ENCODE peak calls at places on chromosomes 4 and X, in six cellular contexts. N is GM12878, V is SK-N-SH, Y is H1, K is HepG2, E is K562. Q is an unnamed sample.

GRCh38 chr4:6372649-6373525 is 99.5 kb downstream of the PPP2R2C start:
- DNase-seq in N (peak), V (peak), Y (no peak), K (peak), E (peak), Q (no peak)

GRCh38 chr4:73726000-73726399 is 14.4 kb upstream of the CXCL8 start:
- DNase-seq in N (no peak), V (no peak), Y (no peak), K (no peak), E (no peak), Q (no peak)

GRCh38 chr4:139940600-139940999 is 213.4 kb downstream of the MAML3 start:
- DNase-seq in N (no peak), V (no peak), Y (no peak), K (no peak), E (no peak), Q (no peak)

GRCh38 chr4:6338175-6338950 is 68.7 kb downstream of the WFS1 start:
- DNase-seq in N (no peak), V (no peak), Y (no peak), K (no peak), E (no peak), Q (no peak)

GRCh38 chr4:62601737-62602136 is 1401.6 kb downstream of the ADGRL3 start:
- DNase-seq in N (no peak), V (no peak), Y (no peak), K (no peak), E (no peak), Q (no peak)

GRCh38 chr4:87304659-87305277 is 17.9 kb downstream of the HSD17B13 start:
- DNase-seq in N (no peak), V (no peak), Y (no peak), K (no peak), E (no peak), Q (no peak)

GRCh38 chr4:185013715-185014114 is 4.6 kb upstream of the HELT start:
- DNase-seq in N (no peak), V (no peak), Y (no peak), K (no peak), E (no peak), Q (no peak)

GRCh38 chrX:150211988-150212387 is 151.1 kb upstream of the MAMLD1 start:
- DNase-seq in N (no peak), V (no peak), Y (no peak), K (no peak), E (no peak), Q (no peak)

GRCh38 chr4:35201403-35201802 is 1042.9 kb downstream of the ARAP2 start:
- DNase-seq in N (no peak), V (no peak), Y (no peak), K (no peak), E (no peak), Q (no peak)

GRCh38 chrX:104270916-104271512 is 16.3 kb upstream of the ESX1 start:
- DNase-seq in N (no peak), V (no peak), Y (no peak), K (peak), E (peak), Q (peak)

GRCh38 chr4:147633643-147634042 is 16.4 kb downstream of the TMEM184C start:
- DNase-seq in N (no peak), V (no peak), Y (no peak), K (no peak), E (no peak), Q (no peak)

GRCh38 chrX:136176399-136176825 is 29.1 kb downstream of the FHL1 start:
- DNase-seq in N (no peak), V (no peak), Y (no peak), K (no peak), E (no peak), Q (no peak)

GRCh38 chr4:52103314-52103713 is 52.2 kb downstream of the SPATA18 start:
- DNase-seq in N (no peak), V (peak), Y (no peak), K (no peak), E (no peak), Q (no peak)

GRCh38 chr4:159366966-159367365 is 264.1 kb downstream of the RAPGEF2 start:
- DNase-seq in N (no peak), V (no peak), Y (no peak), K (peak), E (no peak), Q (no peak)

GRCh38 chrX:41515376-41515775 is 68.2 kb downstream of the NYX start:
- DNase-seq in N (no peak), V (no peak), Y (no peak), K (no peak), E (no peak), Q (no peak)

GRCh38 chrX:41516995-41517660 is 70.0 kb downstream of the NYX start:
- DNase-seq in N (no peak), V (no peak), Y (no peak), K (no peak), E (no peak), Q (no peak)

GRCh38 chrX:41522071-41522470 is 74.9 kb downstream of the NYX start:
- DNase-seq in N (no peak), V (no peak), Y (no peak), K (no peak), E (no peak), Q (no peak)

GRCh38 chrX:41518127-41518840 is 71.1 kb downstream of the NYX start:
- DNase-seq in N (no peak), V (no peak), Y (no peak), K (no peak), E (no peak), Q (no peak)

GRCh38 chrX:41518841-41519220 is 71.7 kb downstream of the NYX start:
- DNase-seq in N (no peak), V (peak), Y (no peak), K (no peak), E (no peak), Q (no peak)
- H3K27ac ChIP-seq in N (no peak), V (no peak), Y (no peak), K (no peak), E (no peak), Q (no peak)

GRCh38 chrX:14030248-14030592 is 528 bp upstream of the GEMIN8 start:
- DNase-seq in N (no peak), V (no peak), Y (no peak), K (no peak), E (no peak), Q (no peak)

GRCh38 chrX:14029425-14030247 is at the start of gene GEMIN8:
- DNase-seq in N (peak), V (peak), Y (peak), K (peak), E (peak), Q (peak)

GRCh38 chrX:14028473-14028872 is 1.2 kb downstream of the GEMIN8 start:
- DNase-seq in N (peak), V (no peak), Y (no peak), K (no peak), E (no peak), Q (no peak)

GRCh38 chrX:14029039-14029424 is 660 bp downstream of the GEMIN8 start:
- DNase-seq in N (no peak), V (peak), Y (no peak), K (no peak), E (peak), Q (no peak)

GRCh38 chrX:14032383-14032782 is 2.7 kb upstream of the GEMIN8 start:
- DNase-seq in N (no peak), V (peak), Y (no peak), K (peak), E (peak), Q (peak)
- TF ChIP-seq GABPA in N (no peak), V (no peak), Y (no peak), K (no peak), E (no peak), Q (no peak)

DNA sequence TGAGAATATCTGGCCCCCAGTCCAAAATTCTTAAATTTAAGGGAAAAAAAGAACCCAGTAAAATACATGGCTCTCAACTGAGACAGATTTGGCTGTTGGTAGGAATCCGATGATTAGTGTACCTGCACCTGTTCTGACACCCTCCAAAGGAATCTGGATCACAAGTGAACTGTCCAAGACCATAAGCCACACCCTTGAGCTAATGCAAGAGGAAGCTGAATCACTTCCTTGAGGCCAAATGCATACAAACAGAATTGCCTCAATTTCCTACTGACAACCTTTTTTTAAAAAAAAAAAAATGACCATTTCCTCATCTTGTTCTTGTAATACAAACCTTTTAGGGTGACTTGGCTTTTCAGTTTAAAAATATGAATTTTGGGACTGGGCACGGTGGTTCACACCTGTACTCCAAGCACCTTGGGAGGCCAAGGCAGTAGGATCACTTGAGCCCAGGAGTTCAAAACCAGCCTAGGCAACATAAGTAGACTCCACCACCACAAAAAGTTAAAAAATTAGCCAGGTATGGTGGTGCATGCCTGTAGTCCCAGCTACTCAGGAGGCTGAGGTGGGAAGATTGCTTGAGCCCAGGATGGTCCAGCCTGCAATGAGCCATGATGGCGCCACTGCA is 10.7 kb upstream of the FBXL5 start:
- DNase-seq in N (no peak), V (no peak), Y (no peak), K (no peak), E (no peak), Q (peak)
- H3K27ac ChIP-seq in N (no peak), V (no peak), Y (no peak), K (no peak), E (no peak), Q (peak)

GRCh38 chrX:110964761-110965160 is 131.2 kb upstream of the PAK3 start:
- DNase-seq in N (no peak), V (no peak), Y (no peak), K (no peak), E (no peak), Q (no peak)
- TF ChIP-seq GABPA in N (no peak), V (no peak), Y (no peak), K (no peak), E (no peak), Q (no peak)

DNA sequence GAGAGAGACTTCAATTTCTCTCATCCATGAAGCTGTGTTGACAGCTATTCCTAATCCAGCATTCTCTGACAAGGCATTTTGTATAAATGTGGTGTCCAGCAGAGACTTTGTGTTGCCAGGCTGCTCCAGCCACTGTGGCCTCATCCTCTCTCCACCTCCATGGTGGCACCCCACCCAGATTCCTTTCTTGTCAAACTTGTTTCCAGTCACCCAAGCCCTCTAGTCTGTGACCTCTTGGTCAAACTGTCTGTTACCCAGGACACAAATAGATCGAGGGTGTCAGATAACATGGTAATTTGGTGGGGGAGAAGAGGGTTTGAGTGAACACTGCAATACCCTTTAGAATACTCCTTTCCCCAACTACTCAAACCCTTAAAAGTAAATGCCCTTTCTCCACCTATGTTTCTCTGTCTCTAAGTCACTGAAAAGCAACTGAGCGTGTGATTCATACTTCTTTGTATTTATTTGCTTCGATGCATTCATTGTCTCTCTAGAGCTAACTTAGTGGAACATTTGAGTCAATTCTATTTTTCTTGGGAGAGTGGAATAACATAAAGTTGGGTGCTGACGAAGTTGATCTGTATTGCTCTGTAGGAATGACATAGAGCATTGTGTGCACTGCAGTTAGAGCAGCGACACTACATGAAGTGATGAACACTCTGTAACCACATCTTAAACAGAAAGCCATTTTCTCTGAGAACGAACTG is 13.7 kb downstream of the PITX2 start:
- DNase-seq in N (no peak), V (no peak), Y (no peak), K (no peak), E (no peak), Q (no peak)
- H3K27ac ChIP-seq in N (no peak), V (no peak), Y (no peak), K (no peak), E (no peak), Q (no peak)

GRCh38 chrX:16885628-16886027 is 15.5 kb upstream of the RBBP7 start:
- DNase-seq in N (no peak), V (no peak), Y (no peak), K (no peak), E (no peak), Q (no peak)

GRCh38 chrX:16876696-16877095 is 6.5 kb upstream of the RBBP7 start:
- DNase-seq in N (no peak), V (no peak), Y (no peak), K (no peak), E (no peak), Q (no peak)

GRCh38 chrX:16883487-16883804 is 13.3 kb upstream of the RBBP7 start:
- DNase-seq in N (no peak), V (no peak), Y (no peak), K (no peak), E (no peak), Q (no peak)

GRCh38 chrX:16882702-16883486 is 12.7 kb upstream of the RBBP7 start:
- DNase-seq in N (peak), V (peak), Y (no peak), K (peak), E (peak), Q (no peak)

DNA sequence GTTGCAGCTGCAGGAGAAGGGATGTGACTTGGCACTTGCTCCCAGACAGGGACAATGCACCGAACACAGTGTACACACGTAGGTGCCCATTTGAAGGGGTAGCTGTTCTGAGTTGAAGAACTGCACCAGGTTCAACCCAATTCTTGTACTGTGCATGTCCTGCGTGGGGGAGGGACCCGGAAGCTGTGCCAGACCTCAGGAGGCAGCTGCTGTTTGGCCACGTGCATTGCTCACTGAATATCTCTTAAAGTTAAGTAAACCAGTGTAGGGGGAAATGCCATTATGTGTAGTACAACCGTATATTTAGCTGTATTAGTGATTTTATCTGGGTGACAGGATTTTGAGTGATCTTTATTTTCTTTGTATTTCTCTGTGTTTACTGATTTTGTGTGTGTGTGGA is 12.0 kb upstream of the RBBP7 start:
- DNase-seq in N (no peak), V (peak), Y (no peak), K (no peak), E (no peak), Q (peak)
- TF ChIP-seq GABPA in N (no peak), V (no peak), Y (no peak), K (no peak), E (no peak), Q (no peak)

DNA sequence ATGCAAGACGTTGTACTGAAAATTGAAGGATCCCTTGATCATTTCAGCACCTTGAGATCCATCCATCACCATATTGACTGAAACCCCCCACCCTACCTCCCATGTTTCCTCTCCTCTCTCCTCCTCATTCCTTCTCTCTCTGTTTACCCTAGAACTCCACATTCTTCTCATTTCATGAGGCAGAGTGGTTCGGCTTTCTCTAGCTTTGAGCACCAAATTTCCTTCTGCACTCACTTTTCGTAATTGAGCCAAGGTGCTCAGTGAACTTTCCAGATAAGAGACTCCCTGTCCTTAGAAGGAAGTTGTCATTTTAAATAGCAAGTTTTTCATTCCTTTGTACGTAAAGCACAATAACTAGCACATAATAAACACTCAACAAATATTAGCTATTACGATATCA is 108.3 kb upstream of the SLC34A2 start:
- DNase-seq in N (no peak), V (no peak), Y (no peak), K (no peak), E (no peak), Q (no peak)
- H3K27ac ChIP-seq in N (no peak), V (no peak), Y (no peak), K (no peak), E (no peak), Q (no peak)

GRCh38 chr4:70538869-70539268 is 20.5 kb downstream of the AMTN start:
- DNase-seq in N (no peak), V (no peak), Y (no peak), K (no peak), E (no peak), Q (no peak)

DNA sequence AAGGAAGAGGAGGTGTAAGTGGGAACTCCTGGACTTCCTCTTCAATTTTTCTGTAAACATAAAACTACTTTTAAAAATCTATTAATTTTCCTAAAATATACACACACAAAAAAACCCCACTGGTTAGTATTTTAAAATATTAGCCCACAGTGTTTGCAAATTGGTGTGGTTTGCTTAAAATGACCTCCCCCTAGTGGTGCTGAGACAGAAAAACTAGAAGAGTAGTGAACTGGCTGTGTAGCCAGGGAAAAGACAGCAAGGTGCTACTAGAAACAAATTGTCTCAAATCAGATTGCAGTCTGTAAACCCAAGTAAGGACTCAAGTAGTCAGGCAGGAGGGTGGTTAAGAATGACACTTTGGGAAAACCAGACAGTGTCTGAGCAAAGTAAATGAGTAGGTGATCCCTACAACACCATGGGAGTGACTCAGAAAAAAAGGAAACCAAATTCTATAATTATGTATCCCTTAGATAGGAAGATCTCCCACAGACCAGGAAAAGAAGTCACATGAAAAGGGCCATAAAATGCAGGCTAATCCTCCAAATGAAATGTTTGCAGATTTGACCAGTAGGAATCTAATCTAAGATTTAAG is 26.0 kb downstream of the AMTN start:
- DNase-seq in N (no peak), V (no peak), Y (no peak), K (peak), E (peak), Q (peak)
- TF ChIP-seq GABPA in N (no peak), V (no peak), Y (no peak), K (no peak), E (no peak), Q (no peak)